ENCODE peak calls at places on chromosomes 16 and 17, in ten cellular contexts. A, T, D, U, Q, J, C, Y, G and K are unnamed samples.

GRCh38 chr17:41098476-41098875 is 534 bp upstream of the KRTAP4-8 start:
- DNase-seq in G (peak; percentile 14), D (no peak), J (no peak), Q (no peak), A (no peak), C (no peak), Y (no peak), T (no peak), U (no peak), K (no peak)

GRCh38 chr16:31451681-31452351 is 7.5 kb upstream of the ARMC5 start:
- DNase-seq in Y (no peak), J (peak; percentile 69), C (no peak), A (peak; percentile 85), T (no peak), U (peak; percentile 95), Q (peak; percentile 85), D (peak; percentile 77), G (peak; percentile 83), K (peak; percentile 80)

GRCh38 chr16:23694707-23695373 is 16.2 kb downstream of the PLK1 start:
- DNase-seq in Y (no peak), G (peak; percentile 55), D (peak; percentile 56), C (no peak), J (no peak), A (peak; percentile 94), Q (no peak), U (peak; percentile 92), T (no peak), K (no peak)

GRCh38 chr16:22979038-22979437 is 165.1 kb downstream of the HS3ST2 start:
- DNase-seq in U (no peak), Q (no peak), T (no peak), A (no peak), C (no peak), J (no peak), Y (no peak), G (no peak), D (no peak), K (no peak)

GRCh38 chr17:66006654-66007053 is 185.3 kb downstream of the CEP112 start:
- DNase-seq in Q (no peak), D (no peak), C (no peak), J (no peak), U (no peak), Y (no peak), A (no peak), G (no peak), T (no peak), K (no peak)

GRCh38 chr17:81991684-81992513 is 14.5 kb downstream of the ASPSCR1 start:
- DNase-seq in J (no peak), U (peak; percentile 96), A (no peak), D (peak; percentile 81), Y (no peak), G (peak; percentile 93), T (no peak), Q (no peak), C (no peak), K (peak; percentile 88)

GRCh38 chr17:76304226-76305134 is 3.6 kb downstream of the QRICH2 start:
- DNase-seq in Q (no peak), G (no peak), T (no peak), Y (no peak), C (no peak), U (no peak), J (no peak), A (no peak), D (peak; percentile 38), K (no peak)

GRCh38 chr17:29176500-29177351 is 3.5 kb downstream of the MYO18A start:
- DNase-seq in A (peak; percentile 80), U (peak; percentile 82), C (peak; percentile 53), T (peak; percentile 45), Y (peak; percentile 49), G (peak; percentile 72), Q (no peak), D (peak; percentile 78), J (peak; percentile 27), K (peak; percentile 41)

GRCh38 chr17:8632087-8632486 is 1.6 kb upstream of the MYH10 start:
- DNase-seq in T (no peak), D (no peak), Q (no peak), C (no peak), G (peak; percentile 15), Y (no peak), U (peak; percentile 69), J (no peak), A (peak; percentile 66), K (no peak)

GRCh38 chr17:12998461-12998860 is 19.4 kb downstream of the ELAC2 start:
- DNase-seq in D (no peak), Y (no peak), T (no peak), A (no peak), Q (no peak), G (no peak), U (no peak), C (no peak), J (no peak), K (no peak)

GRCh38 chr17:29283496-29283895 is 10.5 kb downstream of the NUFIP2 start:
- DNase-seq in Q (no peak), T (no peak), Y (no peak), A (no peak), C (no peak), D (peak; percentile 49), G (no peak), J (no peak), U (no peak), K (no peak)

GRCh38 chr17:3894927-3895343 is 2.1 kb upstream of the CAMKK1 start:
- DNase-seq in A (no peak), T (no peak), Q (no peak), G (peak; percentile 64), J (no peak), U (peak; percentile 60), D (no peak), Y (no peak), C (no peak), K (peak; percentile 41)

GRCh38 chr16:12293017-12293618 is 316.6 kb downstream of the SNX29 start:
- DNase-seq in G (no peak), Q (no peak), U (peak; percentile 35), Y (no peak), T (no peak), D (no peak), J (no peak), C (no peak), A (no peak), K (no peak)

GRCh38 chr17:27535975-27536374 is 79.7 kb downstream of the KSR1 start:
- DNase-seq in T (no peak), C (no peak), A (no peak), D (no peak), Q (no peak), Y (no peak), U (peak; percentile 32), G (no peak), J (no peak), K (no peak)

GRCh38 chr17:81401727-81402529 is 6.7 kb downstream of the BAHCC1 start:
- DNase-seq in C (no peak), D (peak; percentile 81), Y (no peak), T (no peak), Q (no peak), J (peak; percentile 83), A (peak; percentile 68), U (peak; percentile 75), G (peak; percentile 32), K (no peak)

GRCh38 chr17:65228734-65229390 is 91.7 kb downstream of the RGS9 start:
- DNase-seq in G (no peak), J (peak; percentile 85), T (peak; percentile 4), A (no peak), Y (peak; percentile 6), D (peak; percentile 90), C (peak; percentile 22), U (peak; percentile 32), Q (no peak), K (peak; percentile 7)

GRCh38 chr17:73803867-73804539 is 159.8 kb upstream of the SDK2 start:
- DNase-seq in D (no peak), U (peak; percentile 81), C (no peak), J (no peak), G (no peak), Q (no peak), T (no peak), Y (no peak), A (peak; percentile 23), K (no peak)

GRCh38 chr16:4607841-4608703 is 6.6 kb downstream of the UBALD1 start:
- DNase-seq in C (no peak), T (no peak), A (no peak), G (no peak), J (no peak), Y (no peak), Q (no peak), D (no peak), U (no peak), K (no peak)

GRCh38 chr17:37770631-37771518 is 26.0 kb upstream of the HNF1B start:
- DNase-seq in Q (peak; percentile 60), G (peak; percentile 78), U (peak; percentile 81), D (peak; percentile 45), A (peak; percentile 85), C (peak; percentile 5), T (no peak), Y (peak; percentile 9), J (peak; percentile 15), K (no peak)

GRCh38 chr17:12731839-12732238 is 57.5 kb upstream of the ARHGAP44 start:
- DNase-seq in U (no peak), J (no peak), Q (no peak), T (no peak), C (no peak), G (no peak), A (no peak), Y (no peak), D (no peak), K (no peak)

GRCh38 chr16:89922477-89922883 is 662 bp upstream of the TUBB3 start:
- DNase-seq in A (peak; percentile 71), Q (peak; percentile 64), J (peak; percentile 31), T (no peak), U (peak; percentile 87), Y (no peak), D (peak; percentile 75), C (no peak), G (peak; percentile 95), K (peak; percentile 91)

GRCh38 chr17:40952675-40953074 is 14.1 kb downstream of the KRT39 start:
- DNase-seq in Y (no peak), C (no peak), U (no peak), A (no peak), G (peak; percentile 96), Q (peak; percentile 77), D (no peak), J (no peak), T (no peak), K (peak; percentile 14)

GRCh38 chr17:17985555-17985954 is 12.9 kb downstream of the DRC3 start:
- DNase-seq in Y (no peak), J (no peak), C (no peak), D (peak; percentile 54), A (peak; percentile 52), G (no peak), Q (no peak), U (no peak), T (no peak), K (no peak)

GRCh38 chr17:34725740-34726139 is 146.4 kb downstream of the TMEM132E start:
- DNase-seq in Q (no peak), G (no peak), Y (no peak), C (no peak), U (no peak), J (no peak), A (no peak), D (no peak), T (no peak), K (no peak)

GRCh38 chr17:4896332-4897197 is 2.8 kb upstream of the C17orf107 start:
- DNase-seq in G (no peak), C (no peak), A (no peak), J (no peak), U (no peak), Y (no peak), T (no peak), Q (no peak), D (no peak), K (no peak)

GRCh38 chr17:40632206-40632605 is 15.4 kb downstream of the SMARCE1 start:
- DNase-seq in Y (no peak), U (no peak), A (no peak), Q (no peak), D (no peak), T (no peak), C (no peak), G (no peak), J (no peak), K (no peak)

GRCh38 chr17:39235555-39236221 is 9.9 kb upstream of the STAC2 start:
- DNase-seq in U (peak; percentile 89), C (peak; percentile 62), T (peak; percentile 8), Y (no peak), G (peak; percentile 71), Q (peak; percentile 65), J (peak; percentile 94), A (peak; percentile 96), D (peak; percentile 80), K (peak; percentile 33)

GRCh38 chr17:193426-193810 is 12.0 kb upstream of the DOC2B start:
- DNase-seq in C (no peak), G (no peak), D (no peak), Q (no peak), Y (no peak), U (no peak), T (no peak), A (no peak), J (no peak), K (no peak)